ENCODE peak calls at places on chromosome 18, in five cellular contexts. N is spleen, V is pancreas, K is IMR-90, B is gastrocnemius medialis. Q is an unnamed sample. For H3K27me3, the result is how much of the 10 kb centered on the place peaks cover.

GRCh38 chr18:74652392-74652988 is 54.8 kb downstream of the ZNF407 start:
- DNase-seq in K (peak), N (no peak), V (no peak), B (no peak), Q (peak)

GRCh38 chr18:58669731-58670379 is 1.4 kb upstream of the MALT1 start:
- DNase-seq in N (no peak), K (peak), B (no peak), V (no peak), Q (no peak)

GRCh38 chr18:9178557-9178956 is 42.0 kb downstream of the ANKRD12 start:
- DNase-seq in N (no peak), V (no peak), B (no peak), K (no peak), Q (no peak)

GRCh38 chr18:52670903-52671302 is 330.9 kb downstream of the DCC start:
- DNase-seq in K (peak), N (no peak), V (no peak), B (no peak), Q (peak)

GRCh38 chr18:24089059-24089458 is 49.8 kb upstream of the CABYR start:
- DNase-seq in V (no peak), K (peak), N (no peak), B (no peak), Q (no peak)

GRCh38 chr18:8121091-8121490 is 488.1 kb upstream of the RAB12 start:
- DNase-seq in K (no peak), B (no peak), N (no peak), V (no peak), Q (no peak)

GRCh38 chr18:40565805-40566509 is 1389.1 kb upstream of the PIK3C3 start:
- DNase-seq in N (no peak), V (no peak), B (no peak), K (no peak), Q (no peak)

GRCh38 chr18:57043241-57043640 is 103.6 kb upstream of the BOD1L2 start:
- DNase-seq in B (no peak), K (no peak), N (no peak), V (no peak), Q (no peak)

GRCh38 chr18:2627821-2628276 is 27.7 kb upstream of the SMCHD1 start:
- DNase-seq in K (peak), N (no peak), V (no peak), B (no peak), Q (no peak)

GRCh38 chr18:7512326-7512725 is 54.8 kb upstream of the PTPRM start:
- DNase-seq in K (no peak), N (no peak), B (no peak), V (no peak), Q (no peak)

GRCh38 chr18:34322365-34323289 is 97.9 kb upstream of the NOL4 start:
- DNase-seq in B (no peak), V (peak), K (peak), N (no peak), Q (peak)

GRCh38 chr18:72155327-72155726 is 388.8 kb downstream of the CBLN2 start:
- DNase-seq in N (no peak), V (no peak), B (no peak), K (no peak), Q (no peak)

GRCh38 chr18:22345733-22346132 is 72.0 kb downstream of the CTAGE1 start:
- DNase-seq in K (peak), N (no peak), V (no peak), B (no peak), Q (no peak)

GRCh38 chr18:62603979-62604378 is 81.2 kb downstream of the ZCCHC2 start:
- DNase-seq in V (no peak), N (no peak), B (no peak), K (no peak), Q (no peak)

GRCh38 chr18:59065684-59066083 is 74.0 kb upstream of the SEC11C start:
- DNase-seq in N (no peak), K (no peak), B (no peak), V (no peak), Q (no peak)

GRCh38 chr18:74197705-74198341 is 49.5 kb downstream of the TIMM21 start:
- DNase-seq in V (no peak), N (no peak), K (no peak), B (no peak), Q (peak)

GRCh38 chr18:25141796-25142365 is 210.1 kb downstream of the ZNF521 start:
- DNase-seq in K (no peak), B (no peak), V (no peak), N (no peak), Q (no peak)

GRCh38 chr18:68865021-68865420 is 67.1 kb downstream of the CCDC102B start:
- DNase-seq in N (no peak), B (no peak), V (no peak), K (no peak), Q (no peak)

GRCh38 chr18:48663931-48664847 is 125.4 kb downstream of the CTIF start:
- DNase-seq in V (peak), N (peak), K (peak), B (peak), Q (peak)

GRCh38 chr18:42578781-42579180 is 536.7 kb downstream of the RIT2 start:
- DNase-seq in N (no peak), K (no peak), V (no peak), B (no peak), Q (no peak)

GRCh38 chr18:52339891-52340371 is at the start of gene DCC:
- DNase-seq in K (peak), N (no peak), V (peak), B (no peak), Q (peak)

GRCh38 chr18:11283531-11284071 is 134.2 kb upstream of the PIEZO2 start:
- DNase-seq in B (no peak), K (no peak), N (no peak), V (no peak), Q (no peak)

GRCh38 chr18:56515522-56515921 is 122.9 kb downstream of the TXNL1 start:
- DNase-seq in N (no peak), K (no peak), V (no peak), B (no peak), Q (no peak)

GRCh38 chr18:28065031-28065792 is 111.7 kb downstream of the CDH2 start:
- DNase-seq in B (no peak), N (no peak), V (no peak), K (peak), Q (no peak)

GRCh38 chr18:42038936-42039335 is 83.9 kb downstream of the PIK3C3 start:
- DNase-seq in V (no peak), N (no peak), K (peak), B (no peak), Q (peak)

DNA sequence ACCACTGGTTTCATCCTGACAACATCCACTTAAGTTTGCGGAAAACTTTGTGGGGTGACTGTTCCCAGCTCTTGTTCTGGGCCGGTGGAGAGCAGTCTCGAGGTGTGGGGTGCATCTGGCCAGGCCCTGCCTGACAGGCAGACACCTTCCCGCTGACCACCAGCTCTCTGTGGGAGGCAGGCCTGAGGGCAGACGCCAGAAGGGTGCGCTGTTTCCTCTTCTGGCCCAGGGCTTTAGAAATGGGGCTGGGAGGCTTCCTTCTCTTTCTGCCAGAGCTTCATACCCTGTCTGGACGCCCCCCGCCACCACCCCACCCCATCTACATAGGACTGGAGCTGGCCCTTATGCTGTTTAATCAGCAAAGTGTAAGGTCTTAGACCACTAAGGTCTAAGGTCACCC is 263.8 kb downstream of the LOXHD1 start:
- DNase-seq in B (no peak), V (no peak), N (no peak), K (no peak), Q (peak)
- H3K27me3 ChIP-seq in B (under half), V (under half), N (under half), K (under half), Q (under half)

GRCh38 chr18:50301074-50301473 is 13.6 kb upstream of the CXXC1 start:
- DNase-seq in V (no peak), N (no peak), B (no peak), K (no peak), Q (no peak)
- H3K27me3 ChIP-seq in V (under half), N (under half), B (half or more), K (under half), Q (half or more)

DNA sequence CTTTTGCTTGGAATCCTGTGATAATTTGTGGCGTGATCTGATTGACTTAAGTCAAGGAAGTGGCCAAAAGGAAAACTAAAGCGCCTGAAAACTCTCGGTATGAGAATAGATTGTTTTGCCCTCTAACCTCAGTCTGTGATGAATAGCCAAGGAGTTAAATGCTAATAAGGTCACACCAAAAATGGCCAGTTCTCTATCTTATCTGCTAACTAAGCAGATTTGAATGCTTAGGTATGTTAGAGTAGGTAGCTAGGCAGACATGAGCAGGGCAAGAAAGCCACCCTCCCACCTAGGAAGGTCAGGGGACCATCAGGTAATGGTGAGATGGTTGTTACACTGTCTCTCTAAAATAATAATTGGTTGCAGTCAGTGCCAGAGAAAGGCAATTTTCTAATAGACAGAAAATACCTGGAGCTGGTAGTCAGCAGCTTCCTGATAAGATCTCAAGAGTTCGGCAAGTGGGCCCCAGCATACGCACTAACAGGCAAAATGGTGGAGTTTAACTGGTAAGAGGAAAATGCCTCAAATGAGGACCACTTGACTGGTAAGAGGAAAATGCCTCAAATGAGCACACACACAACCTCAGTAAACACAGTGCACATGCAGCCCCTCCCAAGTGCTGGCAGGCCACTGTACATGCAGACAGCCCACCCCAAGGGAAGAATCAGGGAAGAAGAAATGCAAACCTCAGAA is 468.4 kb downstream of the MBD2 start:
- DNase-seq in B (no peak), N (no peak), V (no peak), K (no peak), Q (no peak)
- H3K27me3 ChIP-seq in B (under half), N (under half), V (under half), K (under half), Q (under half)

DNA sequence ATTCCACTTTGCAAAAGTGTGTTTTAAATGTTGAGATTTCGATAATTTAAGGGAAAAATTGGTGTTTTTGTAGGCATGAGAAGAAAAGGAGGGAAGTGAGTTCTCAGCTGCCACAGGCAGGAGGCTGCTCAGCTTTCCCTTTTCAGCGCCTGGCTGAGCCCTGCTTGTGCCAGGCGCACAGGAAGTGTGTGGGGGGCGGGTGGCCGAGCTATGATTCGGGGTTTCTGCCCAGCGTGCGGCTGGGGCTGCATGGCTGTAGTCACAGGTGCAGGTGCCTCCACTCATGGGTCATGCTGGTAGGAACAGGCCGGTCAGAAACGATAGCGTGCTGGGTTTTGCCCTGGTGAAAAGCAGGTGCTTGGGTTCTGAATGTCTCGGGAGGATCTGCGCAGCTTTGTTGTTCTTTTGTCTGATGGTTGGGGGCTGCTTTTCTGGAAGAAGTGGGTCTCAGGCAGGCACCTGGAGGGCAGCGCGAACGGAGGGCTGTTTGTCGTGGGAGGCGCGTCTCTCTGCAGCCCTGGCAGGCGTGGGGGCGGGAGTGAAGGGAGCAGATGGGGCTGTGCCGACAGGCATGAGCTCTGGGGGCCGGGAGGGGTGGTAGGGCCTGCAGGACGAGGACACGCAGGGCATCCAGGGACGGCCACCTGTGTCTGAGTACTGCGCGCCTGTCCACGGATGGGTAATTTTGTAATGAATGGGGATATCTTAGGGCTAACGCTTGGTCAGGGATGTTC is 2.0 kb downstream of the KCNG2 start:
- DNase-seq in K (no peak), B (no peak), N (peak), V (peak), Q (no peak)
- H3K27me3 ChIP-seq in K (under half), B (under half), N (under half), V (under half), Q (under half)

DNA sequence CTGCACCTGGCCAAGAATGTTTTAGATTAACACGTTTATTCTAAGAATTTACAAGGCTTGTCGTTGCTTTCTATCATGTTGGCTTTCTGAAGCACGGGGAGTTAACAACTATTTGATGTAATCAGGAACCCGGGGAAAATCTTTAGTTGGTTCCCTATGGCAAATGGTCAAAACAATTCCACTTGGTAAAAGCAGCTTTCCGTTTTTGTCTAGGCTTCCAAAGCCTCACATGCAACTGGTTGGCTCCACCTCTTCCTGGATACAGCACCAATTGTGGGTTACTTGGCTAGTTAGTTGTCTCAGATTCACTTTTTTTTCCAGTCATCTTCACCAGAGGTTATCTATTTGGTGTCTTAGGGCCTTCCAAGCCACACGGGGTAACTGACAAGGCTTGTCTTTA is 2.8 kb downstream of the COLEC12 start:
- DNase-seq in K (no peak), N (no peak), B (no peak), V (no peak), Q (no peak)
- H3K27me3 ChIP-seq in K (under half), N (under half), B (under half), V (under half), Q (half or more)

GRCh38 chr18:13376841-13377351 is 158.3 kb downstream of the LDLRAD4 start:
- DNase-seq in N (no peak), K (no peak), V (no peak), B (no peak), Q (no peak)
- H3K27me3 ChIP-seq in N (under half), K (under half), V (under half), B (under half), Q (under half)